ENCODE peak calls at places on chromosomes 7 and 10, in ten cellular contexts. One of them, this sample, is unnamed.

GRCh38 chr10:103828587-103829186 is 26.7 kb downstream of the SH3PXD2A start:
- DNase-seq in NCI-H2081: no peak
- DNase-seq in suprapubic skin: peak
- DNase-seq in activated naive CD8-positive, alpha-beta T cell treated with anti-CD3 and anti-CD28 coated beads, Interleukin-2, amount 50 U/mL, for 16 hours: no peak
- DNase-seq in endothelial cell: no peak
- DNase-seq in activated effector memory CD4-positive, alpha-beta T cell treated with anti-CD3 and anti-CD28 coated beads, Interleukin-2, amount 50 U/mL, for 16 hours: no peak
- DNase-seq in AG10803: no peak
- DNase-seq in endodermal cell: no peak
- DNase-seq in nephron progenitor cell: no peak
- DNase-seq in lower lobe of right lung: no peak
- DNase-seq in this sample: no peak

GRCh38 chr7:55128693-55129394 is 110.0 kb downstream of the EGFR start:
- DNase-seq in NCI-H2081: no peak
- DNase-seq in suprapubic skin: peak
- DNase-seq in activated naive CD8-positive, alpha-beta T cell treated with anti-CD3 and anti-CD28 coated beads, Interleukin-2, amount 50 U/mL, for 16 hours: no peak
- DNase-seq in endothelial cell: no peak
- DNase-seq in activated effector memory CD4-positive, alpha-beta T cell treated with anti-CD3 and anti-CD28 coated beads, Interleukin-2, amount 50 U/mL, for 16 hours: no peak
- DNase-seq in AG10803: peak
- DNase-seq in endodermal cell: no peak
- DNase-seq in nephron progenitor cell: peak
- DNase-seq in lower lobe of right lung: no peak
- DNase-seq in this sample: no peak

GRCh38 chr10:47187592-47187991 is 112.4 kb upstream of the GDF10 start:
- DNase-seq in NCI-H2081: no peak
- DNase-seq in suprapubic skin: no peak
- DNase-seq in activated naive CD8-positive, alpha-beta T cell treated with anti-CD3 and anti-CD28 coated beads, Interleukin-2, amount 50 U/mL, for 16 hours: no peak
- DNase-seq in endothelial cell: no peak
- DNase-seq in activated effector memory CD4-positive, alpha-beta T cell treated with anti-CD3 and anti-CD28 coated beads, Interleukin-2, amount 50 U/mL, for 16 hours: no peak
- DNase-seq in AG10803: no peak
- DNase-seq in endodermal cell: peak
- DNase-seq in nephron progenitor cell: no peak
- DNase-seq in lower lobe of right lung: no peak
- DNase-seq in this sample: no peak

GRCh38 chr7:43391518-43391917 is 191.4 kb upstream of the STK17A start:
- DNase-seq in NCI-H2081: no peak
- DNase-seq in suprapubic skin: no peak
- DNase-seq in activated naive CD8-positive, alpha-beta T cell treated with anti-CD3 and anti-CD28 coated beads, Interleukin-2, amount 50 U/mL, for 16 hours: no peak
- DNase-seq in endothelial cell: no peak
- DNase-seq in activated effector memory CD4-positive, alpha-beta T cell treated with anti-CD3 and anti-CD28 coated beads, Interleukin-2, amount 50 U/mL, for 16 hours: no peak
- DNase-seq in AG10803: no peak
- DNase-seq in endodermal cell: no peak
- DNase-seq in nephron progenitor cell: no peak
- DNase-seq in lower lobe of right lung: no peak
- DNase-seq in this sample: no peak

GRCh38 chr10:105185101-105185500 is 544.0 kb downstream of the SORCS3 start:
- DNase-seq in NCI-H2081: no peak
- DNase-seq in suprapubic skin: no peak
- DNase-seq in activated naive CD8-positive, alpha-beta T cell treated with anti-CD3 and anti-CD28 coated beads, Interleukin-2, amount 50 U/mL, for 16 hours: no peak
- DNase-seq in endothelial cell: no peak
- DNase-seq in activated effector memory CD4-positive, alpha-beta T cell treated with anti-CD3 and anti-CD28 coated beads, Interleukin-2, amount 50 U/mL, for 16 hours: no peak
- DNase-seq in AG10803: no peak
- DNase-seq in endodermal cell: no peak
- DNase-seq in nephron progenitor cell: no peak
- DNase-seq in lower lobe of right lung: no peak
- DNase-seq in this sample: no peak

GRCh38 chr10:78332013-78332412 is 298.4 kb downstream of the RPS24 start:
- DNase-seq in NCI-H2081: no peak
- DNase-seq in suprapubic skin: no peak
- DNase-seq in activated naive CD8-positive, alpha-beta T cell treated with anti-CD3 and anti-CD28 coated beads, Interleukin-2, amount 50 U/mL, for 16 hours: no peak
- DNase-seq in endothelial cell: no peak
- DNase-seq in activated effector memory CD4-positive, alpha-beta T cell treated with anti-CD3 and anti-CD28 coated beads, Interleukin-2, amount 50 U/mL, for 16 hours: no peak
- DNase-seq in AG10803: peak
- DNase-seq in endodermal cell: no peak
- DNase-seq in nephron progenitor cell: no peak
- DNase-seq in lower lobe of right lung: no peak
- DNase-seq in this sample: no peak

GRCh38 chr7:21605008-21605407 is 62.2 kb downstream of the DNAH11 start:
- DNase-seq in NCI-H2081: no peak
- DNase-seq in suprapubic skin: no peak
- DNase-seq in activated naive CD8-positive, alpha-beta T cell treated with anti-CD3 and anti-CD28 coated beads, Interleukin-2, amount 50 U/mL, for 16 hours: no peak
- DNase-seq in endothelial cell: no peak
- DNase-seq in activated effector memory CD4-positive, alpha-beta T cell treated with anti-CD3 and anti-CD28 coated beads, Interleukin-2, amount 50 U/mL, for 16 hours: no peak
- DNase-seq in AG10803: no peak
- DNase-seq in endodermal cell: no peak
- DNase-seq in nephron progenitor cell: no peak
- DNase-seq in lower lobe of right lung: no peak
- DNase-seq in this sample: no peak

GRCh38 chr7:128963327-128963757 is 25.6 kb downstream of the IRF5 start:
- DNase-seq in NCI-H2081: no peak
- DNase-seq in suprapubic skin: no peak
- DNase-seq in activated naive CD8-positive, alpha-beta T cell treated with anti-CD3 and anti-CD28 coated beads, Interleukin-2, amount 50 U/mL, for 16 hours: no peak
- DNase-seq in endothelial cell: no peak
- DNase-seq in activated effector memory CD4-positive, alpha-beta T cell treated with anti-CD3 and anti-CD28 coated beads, Interleukin-2, amount 50 U/mL, for 16 hours: no peak
- DNase-seq in AG10803: no peak
- DNase-seq in endodermal cell: no peak
- DNase-seq in nephron progenitor cell: no peak
- DNase-seq in lower lobe of right lung: no peak
- DNase-seq in this sample: no peak

GRCh38 chr7:139708541-139708940 is 69.3 kb downstream of the HIPK2 start:
- DNase-seq in NCI-H2081: no peak
- DNase-seq in suprapubic skin: no peak
- DNase-seq in activated naive CD8-positive, alpha-beta T cell treated with anti-CD3 and anti-CD28 coated beads, Interleukin-2, amount 50 U/mL, for 16 hours: no peak
- DNase-seq in endothelial cell: no peak
- DNase-seq in activated effector memory CD4-positive, alpha-beta T cell treated with anti-CD3 and anti-CD28 coated beads, Interleukin-2, amount 50 U/mL, for 16 hours: no peak
- DNase-seq in AG10803: no peak
- DNase-seq in endodermal cell: peak
- DNase-seq in nephron progenitor cell: no peak
- DNase-seq in lower lobe of right lung: no peak
- DNase-seq in this sample: no peak

GRCh38 chr10:113522460-113522859 is 30.4 kb upstream of the HABP2 start:
- DNase-seq in NCI-H2081: no peak
- DNase-seq in suprapubic skin: no peak
- DNase-seq in activated naive CD8-positive, alpha-beta T cell treated with anti-CD3 and anti-CD28 coated beads, Interleukin-2, amount 50 U/mL, for 16 hours: no peak
- DNase-seq in endothelial cell: no peak
- DNase-seq in activated effector memory CD4-positive, alpha-beta T cell treated with anti-CD3 and anti-CD28 coated beads, Interleukin-2, amount 50 U/mL, for 16 hours: no peak
- DNase-seq in AG10803: no peak
- DNase-seq in endodermal cell: no peak
- DNase-seq in nephron progenitor cell: no peak
- DNase-seq in lower lobe of right lung: no peak
- DNase-seq in this sample: no peak

GRCh38 chr7:79909124-79909641 is 225.4 kb upstream of the GNAI1 start:
- DNase-seq in NCI-H2081: no peak
- DNase-seq in suprapubic skin: no peak
- DNase-seq in activated naive CD8-positive, alpha-beta T cell treated with anti-CD3 and anti-CD28 coated beads, Interleukin-2, amount 50 U/mL, for 16 hours: no peak
- DNase-seq in endothelial cell: no peak
- DNase-seq in activated effector memory CD4-positive, alpha-beta T cell treated with anti-CD3 and anti-CD28 coated beads, Interleukin-2, amount 50 U/mL, for 16 hours: no peak
- DNase-seq in AG10803: no peak
- DNase-seq in endodermal cell: no peak
- DNase-seq in nephron progenitor cell: no peak
- DNase-seq in lower lobe of right lung: no peak
- DNase-seq in this sample: no peak

GRCh38 chr7:39758234-39758970 is 135.0 kb downstream of the RALA start:
- DNase-seq in NCI-H2081: no peak
- DNase-seq in suprapubic skin: no peak
- DNase-seq in activated naive CD8-positive, alpha-beta T cell treated with anti-CD3 and anti-CD28 coated beads, Interleukin-2, amount 50 U/mL, for 16 hours: no peak
- DNase-seq in endothelial cell: no peak
- DNase-seq in activated effector memory CD4-positive, alpha-beta T cell treated with anti-CD3 and anti-CD28 coated beads, Interleukin-2, amount 50 U/mL, for 16 hours: no peak
- DNase-seq in AG10803: no peak
- DNase-seq in endodermal cell: no peak
- DNase-seq in nephron progenitor cell: no peak
- DNase-seq in lower lobe of right lung: peak
- DNase-seq in this sample: peak

GRCh38 chr10:123527122-123527521 is 139.0 kb upstream of the GPR26 start:
- DNase-seq in NCI-H2081: no peak
- DNase-seq in suprapubic skin: no peak
- DNase-seq in activated naive CD8-positive, alpha-beta T cell treated with anti-CD3 and anti-CD28 coated beads, Interleukin-2, amount 50 U/mL, for 16 hours: no peak
- DNase-seq in endothelial cell: no peak
- DNase-seq in activated effector memory CD4-positive, alpha-beta T cell treated with anti-CD3 and anti-CD28 coated beads, Interleukin-2, amount 50 U/mL, for 16 hours: no peak
- DNase-seq in AG10803: no peak
- DNase-seq in endodermal cell: no peak
- DNase-seq in nephron progenitor cell: no peak
- DNase-seq in lower lobe of right lung: no peak
- DNase-seq in this sample: no peak

GRCh38 chr7:116438274-116438673 is 61.3 kb upstream of the CAV2 start:
- DNase-seq in NCI-H2081: no peak
- DNase-seq in suprapubic skin: no peak
- DNase-seq in activated naive CD8-positive, alpha-beta T cell treated with anti-CD3 and anti-CD28 coated beads, Interleukin-2, amount 50 U/mL, for 16 hours: no peak
- DNase-seq in endothelial cell: no peak
- DNase-seq in activated effector memory CD4-positive, alpha-beta T cell treated with anti-CD3 and anti-CD28 coated beads, Interleukin-2, amount 50 U/mL, for 16 hours: no peak
- DNase-seq in AG10803: peak
- DNase-seq in endodermal cell: no peak
- DNase-seq in nephron progenitor cell: no peak
- DNase-seq in lower lobe of right lung: no peak
- DNase-seq in this sample: no peak

GRCh38 chr7:70812511-70812910 is 319.4 kb upstream of the GALNT17 start:
- DNase-seq in NCI-H2081: no peak
- DNase-seq in suprapubic skin: no peak
- DNase-seq in activated naive CD8-positive, alpha-beta T cell treated with anti-CD3 and anti-CD28 coated beads, Interleukin-2, amount 50 U/mL, for 16 hours: no peak
- DNase-seq in endothelial cell: no peak
- DNase-seq in activated effector memory CD4-positive, alpha-beta T cell treated with anti-CD3 and anti-CD28 coated beads, Interleukin-2, amount 50 U/mL, for 16 hours: no peak
- DNase-seq in AG10803: no peak
- DNase-seq in endodermal cell: no peak
- DNase-seq in nephron progenitor cell: no peak
- DNase-seq in lower lobe of right lung: no peak
- DNase-seq in this sample: no peak

GRCh38 chr10:64571053-64571452 is 1049.9 kb downstream of the REEP3 start:
- DNase-seq in NCI-H2081: no peak
- DNase-seq in suprapubic skin: no peak
- DNase-seq in activated naive CD8-positive, alpha-beta T cell treated with anti-CD3 and anti-CD28 coated beads, Interleukin-2, amount 50 U/mL, for 16 hours: no peak
- DNase-seq in endothelial cell: no peak
- DNase-seq in activated effector memory CD4-positive, alpha-beta T cell treated with anti-CD3 and anti-CD28 coated beads, Interleukin-2, amount 50 U/mL, for 16 hours: no peak
- DNase-seq in AG10803: no peak
- DNase-seq in endodermal cell: no peak
- DNase-seq in nephron progenitor cell: no peak
- DNase-seq in lower lobe of right lung: no peak
- DNase-seq in this sample: no peak

GRCh38 chr7:138077809-138078208 is 1.6 kb downstream of the AKR1D1 start:
- DNase-seq in NCI-H2081: no peak
- DNase-seq in suprapubic skin: no peak
- DNase-seq in activated naive CD8-positive, alpha-beta T cell treated with anti-CD3 and anti-CD28 coated beads, Interleukin-2, amount 50 U/mL, for 16 hours: no peak
- DNase-seq in endothelial cell: no peak
- DNase-seq in activated effector memory CD4-positive, alpha-beta T cell treated with anti-CD3 and anti-CD28 coated beads, Interleukin-2, amount 50 U/mL, for 16 hours: no peak
- DNase-seq in AG10803: no peak
- DNase-seq in endodermal cell: no peak
- DNase-seq in nephron progenitor cell: no peak
- DNase-seq in lower lobe of right lung: no peak
- DNase-seq in this sample: no peak

GRCh38 chr10:114477285-114477684 is 73.0 kb upstream of the AFAP1L2 start:
- DNase-seq in NCI-H2081: no peak
- DNase-seq in suprapubic skin: no peak
- DNase-seq in activated naive CD8-positive, alpha-beta T cell treated with anti-CD3 and anti-CD28 coated beads, Interleukin-2, amount 50 U/mL, for 16 hours: no peak
- DNase-seq in endothelial cell: no peak
- DNase-seq in activated effector memory CD4-positive, alpha-beta T cell treated with anti-CD3 and anti-CD28 coated beads, Interleukin-2, amount 50 U/mL, for 16 hours: no peak
- DNase-seq in AG10803: peak
- DNase-seq in endodermal cell: no peak
- DNase-seq in nephron progenitor cell: no peak
- DNase-seq in lower lobe of right lung: no peak
- DNase-seq in this sample: no peak

GRCh38 chr7:34091330-34091917 is 186.1 kb downstream of the BMPER start:
- DNase-seq in NCI-H2081: no peak
- DNase-seq in suprapubic skin: no peak
- DNase-seq in activated naive CD8-positive, alpha-beta T cell treated with anti-CD3 and anti-CD28 coated beads, Interleukin-2, amount 50 U/mL, for 16 hours: no peak
- DNase-seq in endothelial cell: peak
- DNase-seq in activated effector memory CD4-positive, alpha-beta T cell treated with anti-CD3 and anti-CD28 coated beads, Interleukin-2, amount 50 U/mL, for 16 hours: no peak
- DNase-seq in AG10803: peak
- DNase-seq in endodermal cell: peak
- DNase-seq in nephron progenitor cell: peak
- DNase-seq in lower lobe of right lung: no peak
- DNase-seq in this sample: no peak

GRCh38 chr7:115357213-115357999 is 435.5 kb downstream of the MDFIC start:
- DNase-seq in NCI-H2081: peak
- DNase-seq in suprapubic skin: no peak
- DNase-seq in activated naive CD8-positive, alpha-beta T cell treated with anti-CD3 and anti-CD28 coated beads, Interleukin-2, amount 50 U/mL, for 16 hours: no peak
- DNase-seq in endothelial cell: no peak
- DNase-seq in activated effector memory CD4-positive, alpha-beta T cell treated with anti-CD3 and anti-CD28 coated beads, Interleukin-2, amount 50 U/mL, for 16 hours: no peak
- DNase-seq in AG10803: peak
- DNase-seq in endodermal cell: no peak
- DNase-seq in nephron progenitor cell: no peak
- DNase-seq in lower lobe of right lung: no peak
- DNase-seq in this sample: no peak

GRCh38 chr10:89795840-89796239 is 94.5 kb downstream of the KIF20B start:
- DNase-seq in NCI-H2081: no peak
- DNase-seq in suprapubic skin: no peak
- DNase-seq in activated naive CD8-positive, alpha-beta T cell treated with anti-CD3 and anti-CD28 coated beads, Interleukin-2, amount 50 U/mL, for 16 hours: no peak
- DNase-seq in endothelial cell: no peak
- DNase-seq in activated effector memory CD4-positive, alpha-beta T cell treated with anti-CD3 and anti-CD28 coated beads, Interleukin-2, amount 50 U/mL, for 16 hours: no peak
- DNase-seq in AG10803: no peak
- DNase-seq in endodermal cell: no peak
- DNase-seq in nephron progenitor cell: no peak
- DNase-seq in lower lobe of right lung: no peak
- DNase-seq in this sample: no peak

GRCh38 chr10:82282782-82283456 is 407.9 kb downstream of the NRG3 start:
- DNase-seq in NCI-H2081: no peak
- DNase-seq in suprapubic skin: no peak
- DNase-seq in activated naive CD8-positive, alpha-beta T cell treated with anti-CD3 and anti-CD28 coated beads, Interleukin-2, amount 50 U/mL, for 16 hours: no peak
- DNase-seq in endothelial cell: no peak
- DNase-seq in activated effector memory CD4-positive, alpha-beta T cell treated with anti-CD3 and anti-CD28 coated beads, Interleukin-2, amount 50 U/mL, for 16 hours: no peak
- DNase-seq in AG10803: no peak
- DNase-seq in endodermal cell: no peak
- DNase-seq in nephron progenitor cell: no peak
- DNase-seq in lower lobe of right lung: no peak
- DNase-seq in this sample: no peak

GRCh38 chr10:117461766-117462423 is 80.7 kb upstream of the EMX2 start:
- DNase-seq in NCI-H2081: no peak
- DNase-seq in suprapubic skin: peak
- DNase-seq in activated naive CD8-positive, alpha-beta T cell treated with anti-CD3 and anti-CD28 coated beads, Interleukin-2, amount 50 U/mL, for 16 hours: no peak
- DNase-seq in endothelial cell: no peak
- DNase-seq in activated effector memory CD4-positive, alpha-beta T cell treated with anti-CD3 and anti-CD28 coated beads, Interleukin-2, amount 50 U/mL, for 16 hours: no peak
- DNase-seq in AG10803: peak
- DNase-seq in endodermal cell: no peak
- DNase-seq in nephron progenitor cell: peak
- DNase-seq in lower lobe of right lung: no peak
- DNase-seq in this sample: no peak

GRCh38 chr7:143408686-143409551 is at the start of gene EPHA1:
- DNase-seq in NCI-H2081: peak
- DNase-seq in suprapubic skin: no peak
- DNase-seq in activated naive CD8-positive, alpha-beta T cell treated with anti-CD3 and anti-CD28 coated beads, Interleukin-2, amount 50 U/mL, for 16 hours: no peak
- DNase-seq in endothelial cell: no peak
- DNase-seq in activated effector memory CD4-positive, alpha-beta T cell treated with anti-CD3 and anti-CD28 coated beads, Interleukin-2, amount 50 U/mL, for 16 hours: peak
- DNase-seq in AG10803: no peak
- DNase-seq in endodermal cell: peak
- DNase-seq in nephron progenitor cell: peak
- DNase-seq in lower lobe of right lung: peak
- DNase-seq in this sample: no peak

GRCh38 chr10:97534746-97535367 is 36.1 kb downstream of the UBTD1 start:
- DNase-seq in NCI-H2081: no peak
- DNase-seq in suprapubic skin: no peak
- DNase-seq in activated naive CD8-positive, alpha-beta T cell treated with anti-CD3 and anti-CD28 coated beads, Interleukin-2, amount 50 U/mL, for 16 hours: no peak
- DNase-seq in endothelial cell: peak
- DNase-seq in activated effector memory CD4-positive, alpha-beta T cell treated with anti-CD3 and anti-CD28 coated beads, Interleukin-2, amount 50 U/mL, for 16 hours: peak
- DNase-seq in AG10803: no peak
- DNase-seq in endodermal cell: peak
- DNase-seq in nephron progenitor cell: peak
- DNase-seq in lower lobe of right lung: no peak
- DNase-seq in this sample: no peak

GRCh38 chr7:45001826-45002225 is 1.8 kb downstream of the CCM2 start:
- DNase-seq in NCI-H2081: no peak
- DNase-seq in suprapubic skin: no peak
- DNase-seq in activated naive CD8-positive, alpha-beta T cell treated with anti-CD3 and anti-CD28 coated beads, Interleukin-2, amount 50 U/mL, for 16 hours: no peak
- DNase-seq in endothelial cell: no peak
- DNase-seq in activated effector memory CD4-positive, alpha-beta T cell treated with anti-CD3 and anti-CD28 coated beads, Interleukin-2, amount 50 U/mL, for 16 hours: no peak
- DNase-seq in AG10803: no peak
- DNase-seq in endodermal cell: no peak
- DNase-seq in nephron progenitor cell: no peak
- DNase-seq in lower lobe of right lung: no peak
- DNase-seq in this sample: no peak

GRCh38 chr7:128459394-128459878 is 3.8 kb downstream of the HILPDA start:
- DNase-seq in NCI-H2081: peak
- DNase-seq in suprapubic skin: no peak
- DNase-seq in activated naive CD8-positive, alpha-beta T cell treated with anti-CD3 and anti-CD28 coated beads, Interleukin-2, amount 50 U/mL, for 16 hours: peak
- DNase-seq in endothelial cell: peak
- DNase-seq in activated effector memory CD4-positive, alpha-beta T cell treated with anti-CD3 and anti-CD28 coated beads, Interleukin-2, amount 50 U/mL, for 16 hours: peak
- DNase-seq in AG10803: peak
- DNase-seq in endodermal cell: peak
- DNase-seq in nephron progenitor cell: peak
- DNase-seq in lower lobe of right lung: peak
- DNase-seq in this sample: no peak

GRCh38 chr10:22605168-22605567 is 109.2 kb downstream of the PIP4K2A start:
- DNase-seq in NCI-H2081: no peak
- DNase-seq in suprapubic skin: no peak
- DNase-seq in activated naive CD8-positive, alpha-beta T cell treated with anti-CD3 and anti-CD28 coated beads, Interleukin-2, amount 50 U/mL, for 16 hours: no peak
- DNase-seq in endothelial cell: no peak
- DNase-seq in activated effector memory CD4-positive, alpha-beta T cell treated with anti-CD3 and anti-CD28 coated beads, Interleukin-2, amount 50 U/mL, for 16 hours: no peak
- DNase-seq in AG10803: peak
- DNase-seq in endodermal cell: no peak
- DNase-seq in nephron progenitor cell: no peak
- DNase-seq in lower lobe of right lung: no peak
- DNase-seq in this sample: no peak